ENCODE peak calls at places on chromosome 17, in four cellular contexts. Y is spleen, C is gastrocnemius medialis, A is uterus. I is an unnamed sample.
A peak's percentile ranks its signal among the peaks of the same experiment; 100 is the strongest.

GRCh38 chr17:80968602-80969029 is 23.0 kb upstream of the CHMP6 start:
- DNase-seq in C (no peak), A (peak; percentile 59), Y (peak; percentile 88), I (no peak)

GRCh38 chr17:19538095-19539039 is 4.7 kb downstream of the SLC47A1 start:
- DNase-seq in Y (no peak), C (peak; percentile 97), A (peak; percentile 39), I (no peak)

GRCh38 chr17:35731239-35731931 is at the start of gene RASL10B:
- DNase-seq in A (peak; percentile 55), Y (no peak), C (peak; percentile 46), I (peak; percentile 39)

GRCh38 chr17:47945529-47946508 is 4.4 kb downstream of the PNPO start:
- DNase-seq in A (no peak), C (no peak), Y (no peak), I (no peak)

GRCh38 chr17:31803494-31804213 is 55.4 kb downstream of the COPRS start:
- DNase-seq in C (no peak), Y (no peak), A (no peak), I (no peak)

GRCh38 chr17:12256380-12256995 is 235.8 kb downstream of the MAP2K4 start:
- DNase-seq in C (no peak), Y (no peak), A (peak; percentile 56), I (peak; percentile 59)

GRCh38 chr17:82018152-82019041 is 4.3 kb downstream of the CENPX start:
- DNase-seq in C (no peak), Y (no peak), A (no peak), I (no peak)

GRCh38 chr17:34892864-34893263 is 68.4 kb downstream of the CCT6B start:
- DNase-seq in C (no peak), Y (no peak), A (no peak), I (peak; percentile 54)

GRCh38 chr17:35239823-35240222 is 3.0 kb upstream of the SLFN5 start:
- DNase-seq in Y (no peak), A (no peak), C (no peak), I (no peak)

GRCh38 chr17:15341385-15341849 is at the start of gene TEKT3:
- DNase-seq in C (peak; percentile 85), A (peak; percentile 87), Y (peak; percentile 85), I (peak; percentile 56)

GRCh38 chr17:6843241-6843890 is 11.8 kb upstream of the TEKT1 start:
- DNase-seq in A (no peak), Y (no peak), C (no peak), I (peak; percentile 51)

GRCh38 chr17:81339502-81340296 is 44.6 kb upstream of the SLC38A10 start:
- DNase-seq in C (no peak), A (no peak), Y (peak; percentile 72), I (no peak)

GRCh38 chr17:75455896-75456416 is 479 bp upstream of the TMEM94 start:
- DNase-seq in A (no peak), Y (no peak), C (no peak), I (no peak)

GRCh38 chr17:19415806-19416775 is 5.1 kb downstream of the RNF112 start:
- DNase-seq in A (no peak), C (no peak), Y (no peak), I (no peak)

GRCh38 chr17:81402530-81402941 is 7.3 kb downstream of the BAHCC1 start:
- DNase-seq in Y (no peak), C (no peak), A (no peak), I (no peak)

GRCh38 chr17:71163121-71163812 is 957.6 kb upstream of the SOX9 start:
- DNase-seq in C (no peak), Y (no peak), A (no peak), I (no peak)

GRCh38 chr17:20315821-20316220 is 151.5 kb downstream of the LGALS9B start:
- DNase-seq in A (no peak), Y (no peak), C (no peak), I (no peak)

GRCh38 chr17:45336390-45337182 is 19.8 kb upstream of the MAP3K14 start:
- DNase-seq in Y (peak; percentile 54), A (peak; percentile 5), C (no peak), I (no peak)

DNA sequence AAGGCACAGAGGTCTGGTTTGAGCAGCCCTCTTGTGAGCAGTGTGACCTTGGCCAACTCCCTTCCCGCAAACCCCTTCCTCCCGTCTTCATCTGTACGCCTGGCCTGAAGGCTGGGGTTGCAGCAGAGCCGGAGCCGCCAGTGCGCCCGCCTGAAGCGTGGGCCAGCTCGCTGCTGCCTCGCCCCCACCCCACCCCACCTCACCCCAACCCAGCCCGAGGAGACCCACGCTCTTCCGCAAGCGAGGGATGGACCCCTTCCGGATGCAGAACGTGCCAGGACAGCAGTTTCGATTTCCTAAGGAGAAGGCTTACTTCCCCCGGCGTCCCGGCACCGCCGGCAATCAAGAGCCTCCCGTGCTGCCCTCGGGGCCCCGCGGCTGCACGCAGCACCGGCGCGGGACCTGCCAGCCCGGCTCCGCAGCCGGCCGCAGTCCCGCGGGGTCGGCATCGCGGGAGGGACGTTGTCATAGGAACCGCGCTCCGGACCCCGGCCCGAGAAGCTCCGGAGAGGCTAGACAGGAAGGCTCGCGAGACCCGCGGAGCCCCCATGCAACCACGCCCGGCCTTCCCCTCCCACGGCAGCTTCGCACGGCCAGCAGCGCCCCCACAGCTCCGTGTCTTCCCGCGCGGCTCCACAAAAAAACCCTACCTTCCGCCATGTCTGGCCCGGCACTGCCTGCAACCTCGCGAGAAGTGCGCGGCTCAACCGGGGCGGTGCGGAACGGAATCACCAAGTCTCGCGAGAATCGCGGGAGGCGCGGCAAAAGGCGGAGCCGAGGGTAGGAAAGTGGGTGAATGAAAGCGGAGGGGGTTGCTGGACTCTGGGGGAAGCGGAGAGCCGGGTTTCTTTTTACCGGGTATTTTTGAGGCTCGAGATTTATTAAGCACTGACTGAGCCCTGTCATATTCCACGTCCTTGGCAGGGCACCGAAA is at the start of gene ANKFY1:
- DNase-seq in Y (peak; percentile 99), C (peak; percentile 92), A (peak; percentile 95), I (peak; percentile 97)
- TF ChIP-seq POLR2A in Y (peak; percentile 22), C (peak; percentile 70), A (peak; percentile 55), I (peak; percentile 76)

GRCh38 chr17:58202859-58203258 is 10.3 kb downstream of the EPX start:
- DNase-seq in C (no peak), A (no peak), Y (no peak), I (no peak)

GRCh38 chr17:58207451-58207850 is 11.6 kb downstream of the MKS1 start:
- DNase-seq in Y (no peak), A (no peak), C (no peak), I (no peak)

GRCh38 chr17:58205936-58206335 is 13.1 kb downstream of the MKS1 start:
- DNase-seq in A (no peak), Y (no peak), C (no peak), I (no peak)

GRCh38 chr17:58208344-58208743 is 10.7 kb downstream of the MKS1 start:
- DNase-seq in Y (no peak), A (no peak), C (no peak), I (no peak)

DNA sequence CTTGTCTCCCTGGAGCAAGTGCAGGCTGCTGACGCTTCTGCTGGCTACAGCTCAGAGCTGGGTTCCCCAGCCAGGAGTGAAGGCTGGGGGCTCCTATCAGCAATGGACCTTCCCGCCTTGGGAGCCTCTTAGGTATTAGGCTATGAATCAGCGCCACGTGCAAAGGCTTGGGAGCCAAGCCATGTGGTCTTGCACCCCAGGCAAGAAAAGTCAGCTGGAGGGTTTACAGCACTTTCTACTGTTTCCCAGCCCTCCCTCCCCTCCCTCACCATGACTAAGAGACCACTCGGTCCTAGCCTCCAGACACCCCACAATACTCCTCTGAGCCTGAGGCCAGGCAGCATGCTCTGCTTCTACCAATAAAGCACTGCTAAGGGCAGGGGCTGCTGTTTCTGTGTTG is 12.3 kb downstream of the EPX start:
- DNase-seq in A (no peak), Y (no peak), C (no peak), I (no peak)
- TF ChIP-seq POLR2A in A (no peak), Y (no peak), C (no peak), I (no peak)

GRCh38 chr17:50866261-50866949 is at the start of gene TOB1:
- DNase-seq in C (peak; percentile 99), Y (peak; percentile 100), A (peak; percentile 97), I (peak; percentile 99)

GRCh38 chr17:50866950-50867855 is 1.0 kb upstream of the TOB1 start:
- DNase-seq in Y (peak; percentile 95), A (peak; percentile 94), C (peak; percentile 95), I (peak; percentile 92)

GRCh38 chr17:50868594-50868993 is 2.4 kb upstream of the TOB1 start:
- DNase-seq in A (no peak), Y (no peak), C (no peak), I (no peak)

GRCh38 chr17:50865868-50866260 is 290 bp downstream of the TOB1 start:
- DNase-seq in Y (no peak), A (no peak), C (no peak), I (no peak)

DNA sequence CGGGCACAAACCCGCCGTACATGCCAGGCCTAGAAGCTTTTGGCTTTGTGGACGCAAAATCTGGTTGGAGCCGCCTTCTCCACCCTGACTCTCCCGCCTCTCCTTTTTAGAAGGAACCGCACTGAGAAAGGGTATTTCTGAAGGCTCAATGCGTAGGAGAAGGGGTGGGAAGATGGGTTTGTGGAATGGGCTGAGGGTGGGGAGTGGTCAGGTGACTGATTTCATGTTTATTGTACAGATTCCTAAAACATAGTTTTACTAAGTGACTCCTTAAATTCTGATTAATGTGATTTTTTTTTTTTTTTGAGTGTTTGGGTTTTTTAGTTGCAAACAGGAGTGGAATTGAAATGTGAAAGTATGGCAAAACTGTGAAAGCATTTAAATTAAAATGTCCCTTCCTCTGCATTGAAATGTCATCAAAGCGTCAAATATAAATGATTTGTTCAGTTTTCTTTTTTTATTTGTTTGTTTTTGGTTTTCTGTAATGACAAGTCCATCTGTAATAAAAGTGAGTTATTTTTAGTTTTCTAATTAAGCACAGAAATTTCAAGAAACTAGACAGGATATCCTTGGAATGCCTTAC is 1.8 kb upstream of the TOB1 start:
- DNase-seq in C (no peak), A (no peak), Y (no peak), I (no peak)
- TF ChIP-seq POLR2A in C (no peak), A (no peak), Y (peak; percentile 35), I (no peak)

GRCh38 chr17:1649844-1650409 is at the start of gene RILP:
- DNase-seq in A (peak; percentile 78), Y (peak; percentile 93), C (peak; percentile 98), I (peak; percentile 98)
- TF ChIP-seq POLR2A in A (peak; percentile 22), Y (no peak), C (peak; percentile 49), I (no peak)

GRCh38 chr17:46818929-46819859 is 702 bp upstream of the WNT3 start:
- DNase-seq in A (no peak), C (no peak), Y (no peak), I (peak; percentile 87)
- TF ChIP-seq POLR2A in A (no peak), C (no peak), Y (no peak), I (no peak)

GRCh38 chr17:8066841-8067775 is 20.4 kb downstream of the ALOX12B start:
- DNase-seq in A (no peak), Y (peak; percentile 56), C (no peak), I (no peak)
- TF ChIP-seq POLR2A in A (no peak), Y (no peak), C (no peak), I (no peak)

DNA sequence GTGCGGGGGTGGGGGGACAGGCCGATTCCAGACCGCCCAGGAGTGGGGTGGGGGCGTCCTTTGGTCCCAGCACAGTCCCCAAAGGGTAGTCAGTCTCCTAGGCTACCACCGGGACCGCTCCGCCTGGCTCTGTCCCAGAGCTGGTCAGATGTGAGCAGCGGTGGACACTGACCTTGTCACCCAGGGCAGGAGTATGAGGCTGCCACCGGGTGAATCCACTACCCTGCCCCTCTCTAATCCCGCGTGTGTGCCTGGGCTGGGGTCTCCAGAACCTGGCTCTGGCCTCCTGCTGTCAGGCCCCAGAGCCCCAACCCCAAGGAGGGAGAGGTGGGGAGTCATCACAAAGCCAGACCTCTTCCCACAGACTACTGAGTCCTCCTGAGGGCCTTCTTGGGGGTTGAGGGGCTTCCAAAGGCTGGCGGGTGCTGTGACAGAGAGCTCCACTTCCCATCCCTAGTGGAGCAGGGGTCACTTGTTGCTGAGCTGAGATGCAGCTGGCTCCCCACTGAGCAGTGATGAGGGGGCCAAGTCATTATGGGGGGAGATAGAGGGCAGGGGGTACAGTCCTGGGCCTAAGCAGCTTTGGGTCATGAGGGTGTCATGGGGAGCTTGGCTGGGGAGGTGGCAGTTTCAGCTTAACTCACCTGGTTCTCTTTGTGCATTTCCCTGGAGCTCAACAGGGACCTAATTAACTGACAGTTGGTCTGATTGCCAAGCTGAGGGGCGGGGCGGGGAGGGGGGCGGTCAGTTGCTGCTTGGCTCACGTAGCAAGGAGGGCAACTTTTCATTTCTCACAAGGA is 1.2 kb downstream of the PPP1R1B start:
- DNase-seq in C (no peak), A (no peak), Y (no peak), I (no peak)
- TF ChIP-seq POLR2A in C (no peak), A (no peak), Y (no peak), I (no peak)

I was measured in erythroblast.